ENCODE peak calls at places on chromosomes 6 and 20, in five cellular contexts. S is stomach; M is CD8-positive, alpha-beta T cell; F is esophagus squamous epithelium; Z is adipocyte. G is an unnamed sample.

GRCh38 chr6:89268776-89269175 is 46.3 kb downstream of the GABRR2 start:
- DNase-seq in S (no peak), M (no peak), F (no peak), Z (no peak), G (no peak)

GRCh38 chr6:684831-685636 is 7.9 kb downstream of the EXOC2 start:
- DNase-seq in S (no peak), M (no peak), F (no peak), Z (peak; percentile 37), G (no peak)

GRCh38 chr6:164927288-164928040 is 381.9 kb downstream of the C6orf118 start:
- DNase-seq in S (peak; percentile 69), M (peak; percentile 33), F (no peak), Z (peak; percentile 80), G (peak; percentile 31)

GRCh38 chr6:148509789-148510581 is 167.3 kb downstream of the SASH1 start:
- DNase-seq in S (no peak), M (no peak), F (no peak), Z (peak; percentile 97), G (no peak)

GRCh38 chr20:20904171-20904831 is 191.9 kb upstream of the RALGAPA2 start:
- DNase-seq in S (no peak), M (no peak), F (no peak), Z (no peak), G (no peak)

GRCh38 chr6:161660666-161661571 is 387.1 kb upstream of the AGPAT4 start:
- DNase-seq in S (no peak), M (no peak), F (no peak), Z (peak; percentile 3), G (peak; percentile 19)

GRCh38 chr20:47859255-47859654 is 74.0 kb upstream of the SULF2 start:
- DNase-seq in S (no peak), M (no peak), F (no peak), Z (no peak), G (no peak)

GRCh38 chr6:33699131-33699530 is 12.4 kb downstream of the UQCC2 start:
- DNase-seq in S (no peak), M (no peak), F (no peak), Z (no peak), G (no peak)

GRCh38 chr6:144899161-144899560 is 614.0 kb downstream of the UTRN start:
- DNase-seq in S (no peak), M (no peak), F (no peak), Z (peak; percentile 89), G (no peak)

GRCh38 chr6:73898599-73898998 is 202.6 kb downstream of the CD109 start:
- DNase-seq in S (no peak), M (no peak), F (no peak), Z (no peak), G (no peak)

GRCh38 chr6:107692351-107692750 is 131.8 kb downstream of the SCML4 start:
- DNase-seq in S (no peak), M (no peak), F (no peak), Z (peak; percentile 64), G (no peak)

GRCh38 chr6:26173836-26174144 is 86.6 kb downstream of the HFE start:
- DNase-seq in S (no peak), M (no peak), F (no peak), Z (no peak), G (no peak)

GRCh38 chr6:23659125-23659524 is 466.9 kb upstream of the NRSN1 start:
- DNase-seq in S (no peak), M (no peak), F (no peak), Z (peak; percentile 75), G (no peak)

DNA sequence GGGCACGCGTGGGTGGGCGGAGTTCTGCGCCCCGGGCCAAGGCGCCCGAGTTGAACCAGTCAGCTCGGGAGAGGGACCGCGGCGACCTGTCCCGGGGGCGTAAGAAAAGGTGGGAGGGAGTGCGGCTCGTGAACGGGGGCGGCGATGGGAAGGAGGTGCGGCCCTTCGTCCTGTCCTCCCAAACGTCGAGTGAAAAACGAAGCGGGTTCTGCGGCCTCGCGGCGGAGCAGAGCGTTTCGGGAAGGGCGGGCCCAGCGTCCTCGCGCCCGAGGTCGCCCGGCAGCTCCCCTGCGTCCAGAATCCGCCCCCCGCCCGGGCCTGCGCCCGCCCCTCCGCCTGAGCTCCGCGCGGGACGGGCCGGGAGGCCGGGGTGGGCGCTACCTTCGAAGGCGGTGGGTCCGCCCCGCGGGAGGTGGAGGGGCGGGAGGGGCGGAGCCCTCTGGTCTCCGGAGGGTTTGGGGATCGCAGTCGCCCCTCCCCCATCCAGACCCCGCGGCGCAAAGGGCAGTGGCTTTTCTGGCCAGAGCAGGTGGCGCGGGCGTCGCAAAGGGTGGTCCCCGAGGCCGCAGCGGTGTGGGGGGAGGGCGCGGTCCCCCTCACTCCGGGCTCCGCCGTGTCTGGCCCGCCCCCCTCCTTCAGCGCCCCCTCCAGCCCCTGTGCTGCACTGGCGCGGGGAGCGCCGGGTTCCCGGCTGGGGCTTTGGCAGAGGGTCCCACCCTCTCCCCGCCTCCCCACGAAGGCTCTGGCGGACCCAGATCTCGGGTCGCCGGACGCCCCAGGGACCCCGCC is 838 bp downstream of the STMN3 start:
- DNase-seq in S (no peak), M (no peak), F (no peak), Z (peak; percentile 18), G (no peak)
- H3K4me3 ChIP-seq in S (peak overlapping the region; percentile 70), M (peak overlapping the region; percentile 72), F (peak overlapping the region; percentile 47), Z (peak overlapping the region; percentile 69), G (peak overlapping the region; percentile 64)

GRCh38 chr20:49696594-49696993 is 17.1 kb downstream of the B4GALT5 start:
- DNase-seq in S (no peak), M (no peak), F (no peak), Z (peak; percentile 27), G (no peak)
- H3K4me3 ChIP-seq in S (no peak overlapping the region), M (no peak overlapping the region), F (no peak overlapping the region), Z (no peak overlapping the region), G (no peak overlapping the region)

GRCh38 chr6:129578315-129578714 is 131.7 kb downstream of the ARHGAP18 start:
- DNase-seq in S (no peak), M (no peak), F (no peak), Z (no peak), G (no peak)

GRCh38 chr6:129577691-129578090 is 132.3 kb downstream of the ARHGAP18 start:
- DNase-seq in S (no peak), M (no peak), F (no peak), Z (no peak), G (no peak)

GRCh38 chr6:129576456-129576855 is 133.5 kb downstream of the ARHGAP18 start:
- DNase-seq in S (no peak), M (no peak), F (no peak), Z (no peak), G (no peak)

DNA sequence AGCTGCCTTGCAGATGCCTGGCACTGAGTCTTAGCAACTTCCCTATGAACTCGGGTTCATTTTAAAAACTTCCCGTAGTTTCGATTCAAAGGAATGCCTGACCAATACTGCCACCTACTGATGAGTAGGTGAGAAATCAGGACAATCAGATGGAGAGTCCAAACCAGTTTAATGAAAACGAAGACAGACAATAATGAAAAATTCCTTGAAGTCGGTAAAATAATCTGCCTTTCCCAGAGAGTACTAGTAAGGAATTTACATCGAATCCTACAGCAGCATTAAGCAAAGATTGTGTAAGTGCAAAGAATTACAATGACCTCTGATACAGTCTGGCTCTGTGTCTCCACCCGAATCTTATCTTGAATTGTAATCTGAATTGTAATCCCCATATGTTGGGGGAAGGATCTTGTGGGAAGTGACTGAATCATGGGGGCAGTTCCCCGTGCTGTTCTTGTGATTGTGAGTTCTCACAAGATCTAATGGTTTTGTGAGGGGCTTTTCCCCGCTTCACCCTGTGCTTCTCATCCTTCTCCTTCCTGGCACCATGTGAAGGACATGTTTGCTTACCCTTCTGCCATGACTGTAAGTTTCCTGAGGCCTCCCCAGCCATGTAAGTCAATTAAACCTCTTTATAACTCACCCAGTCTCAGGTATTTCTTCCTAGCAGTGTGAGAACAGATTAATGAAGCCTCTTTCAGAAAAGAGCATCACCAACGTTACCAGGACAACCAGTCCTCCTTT is 134.4 kb downstream of the ARHGAP18 start:
- DNase-seq in S (no peak), M (no peak), F (no peak), Z (peak; percentile 84), G (peak; percentile 31)
- H3K4me3 ChIP-seq in S (no peak overlapping the region), M (peak overlapping the region; percentile 12), F (no peak overlapping the region), Z (peak overlapping the region; percentile 55), G (peak overlapping the region; percentile 6)

GRCh38 chr6:168037242-168037641 is 39.8 kb downstream of the KIF25 start:
- DNase-seq in S (no peak), M (no peak), F (no peak), Z (no peak), G (no peak)

GRCh38 chr6:168034537-168034936 is 37.1 kb downstream of the KIF25 start:
- DNase-seq in S (no peak), M (no peak), F (no peak), Z (no peak), G (no peak)

GRCh38 chr6:168033791-168034190 is 36.3 kb downstream of the KIF25 start:
- DNase-seq in S (no peak), M (no peak), F (no peak), Z (no peak), G (no peak)

GRCh38 chr6:168035661-168036616 is 38.5 kb downstream of the KIF25 start:
- DNase-seq in S (no peak), M (no peak), F (no peak), Z (no peak), G (no peak)

DNA sequence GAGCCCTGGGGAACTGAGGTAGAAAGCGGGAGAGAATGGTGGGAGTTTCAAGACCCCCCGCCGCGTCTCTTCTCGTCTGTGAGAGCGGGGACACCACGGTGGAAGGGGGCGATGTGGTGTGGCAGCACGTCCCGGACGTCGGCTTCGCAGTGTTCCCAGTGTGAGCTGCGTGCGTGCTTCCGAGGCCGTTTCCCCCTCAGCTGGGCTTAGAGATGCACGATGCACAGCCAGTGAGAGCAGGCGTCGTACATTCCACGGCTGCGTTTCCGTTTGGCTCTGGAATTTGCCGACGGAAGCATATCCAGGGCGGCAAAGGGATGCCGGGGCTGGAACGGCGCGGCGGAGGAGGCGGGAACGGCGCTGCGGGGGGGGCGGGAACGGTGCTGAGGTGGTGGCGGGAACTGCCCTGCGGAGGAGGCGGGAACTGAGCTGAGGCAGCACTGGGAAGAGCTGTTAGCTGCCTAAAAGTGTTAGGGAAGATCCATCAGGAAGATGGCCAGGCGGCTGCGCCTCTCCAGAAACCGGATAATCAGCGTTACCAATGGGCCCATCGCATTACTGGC is 37.7 kb downstream of the KIF25 start:
- DNase-seq in S (peak; percentile 45), M (no peak), F (no peak), Z (peak; percentile 46), G (no peak)
- H3K4me3 ChIP-seq in S (peak overlapping the region; percentile 39), M (no peak overlapping the region), F (peak overlapping the region; percentile 38), Z (peak overlapping the region; percentile 76), G (no peak overlapping the region)

GRCh38 chr6:139370707-139371345 is 3.6 kb downstream of the CITED2 start:
- DNase-seq in S (no peak), M (no peak), F (no peak), Z (peak; percentile 47), G (no peak)
- H3K4me3 ChIP-seq in S (peak overlapping the region; percentile 93), M (no peak overlapping the region), F (peak overlapping the region; percentile 93), Z (peak overlapping the region; percentile 91), G (no peak overlapping the region)

DNA sequence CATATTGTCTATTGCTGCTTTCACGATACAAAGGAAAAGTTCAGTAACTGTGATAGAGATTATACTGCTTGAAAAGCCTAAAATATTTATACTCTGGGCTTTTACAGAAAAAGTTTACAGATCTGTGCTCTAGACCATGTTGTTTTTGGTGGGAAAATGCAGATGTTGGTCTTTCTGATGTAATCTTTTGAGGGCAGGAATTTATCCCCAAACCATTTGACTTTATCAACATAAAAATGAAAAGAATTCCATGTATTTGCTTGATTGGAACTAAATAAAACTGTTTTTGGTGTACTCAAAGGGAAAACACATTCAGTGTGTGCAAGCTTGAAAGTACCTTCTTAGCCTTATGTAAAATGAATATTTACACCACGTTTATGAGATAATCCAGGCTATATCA is 603.5 kb downstream of the KHDRBS2 start:
- DNase-seq in S (no peak), M (no peak), F (no peak), Z (no peak), G (no peak)
- H3K4me3 ChIP-seq in S (no peak overlapping the region), M (no peak overlapping the region), F (no peak overlapping the region), Z (no peak overlapping the region), G (no peak overlapping the region)

G was measured in Jurkat, Clone E6-1.